ENCODE peak calls at places on chromosomes 5 and 9, in nine cellular contexts. One of them, this sample, is unnamed.
A peak's percentile ranks its signal among the peaks of the same experiment; 100 is the strongest.

GRCh38 chr5:181159286-181160143 is 12.1 kb downstream of the OR2V2 start:
- DNase-seq in testis: peak; percentile 91
- DNase-seq in body of pancreas: peak; percentile 89
- DNase-seq in transverse colon: peak; percentile 92
- DNase-seq in uterus: peak; percentile 84
- DNase-seq in ovary: peak; percentile 93
- DNase-seq in A549: peak; percentile 91
- DNase-seq in breast epithelium: peak; percentile 87
- DNase-seq in spleen: peak; percentile 94
- DNase-seq in this sample: peak; percentile 81

GRCh38 chr5:23084815-23085214 is 231.7 kb upstream of the CDH12 start:
- DNase-seq in testis: no peak
- DNase-seq in body of pancreas: no peak
- DNase-seq in transverse colon: no peak
- DNase-seq in uterus: no peak
- DNase-seq in ovary: no peak
- DNase-seq in A549: no peak
- DNase-seq in breast epithelium: no peak
- DNase-seq in spleen: no peak
- DNase-seq in this sample: no peak

GRCh38 chr5:132426525-132427138 is 57.1 kb downstream of the SLC22A5 start:
- DNase-seq in testis: peak; percentile 45
- DNase-seq in body of pancreas: peak; percentile 65
- DNase-seq in transverse colon: peak; percentile 86
- DNase-seq in uterus: peak; percentile 77
- DNase-seq in ovary: peak; percentile 50
- DNase-seq in A549: peak; percentile 65
- DNase-seq in breast epithelium: no peak
- DNase-seq in spleen: peak; percentile 95
- DNase-seq in this sample: peak; percentile 70

GRCh38 chr9:109974143-109974917 is 194.3 kb downstream of the PALM2AKAP2 start:
- DNase-seq in testis: no peak
- DNase-seq in body of pancreas: no peak
- DNase-seq in transverse colon: peak; percentile 51
- DNase-seq in uterus: no peak
- DNase-seq in ovary: no peak
- DNase-seq in A549: no peak
- DNase-seq in breast epithelium: no peak
- DNase-seq in spleen: peak; percentile 80
- DNase-seq in this sample: peak; percentile 61

GRCh38 chr9:137619240-137620090 is 660 bp downstream of the EHMT1 start:
- DNase-seq in testis: no peak
- DNase-seq in body of pancreas: peak; percentile 44
- DNase-seq in transverse colon: peak; percentile 46
- DNase-seq in uterus: no peak
- DNase-seq in ovary: peak; percentile 61
- DNase-seq in A549: peak; percentile 46
- DNase-seq in breast epithelium: no peak
- DNase-seq in spleen: peak; percentile 91
- DNase-seq in this sample: peak; percentile 63

GRCh38 chr9:86637515-86637914 is 283.3 kb upstream of the TUT7 start:
- DNase-seq in testis: peak; percentile 80
- DNase-seq in body of pancreas: peak; percentile 47
- DNase-seq in transverse colon: no peak
- DNase-seq in uterus: peak; percentile 28
- DNase-seq in ovary: peak; percentile 52
- DNase-seq in A549: no peak
- DNase-seq in breast epithelium: no peak
- DNase-seq in spleen: no peak
- DNase-seq in this sample: no peak

GRCh38 chr5:135208555-135209494 is 174.8 kb upstream of the PITX1 start:
- DNase-seq in testis: no peak
- DNase-seq in body of pancreas: no peak
- DNase-seq in transverse colon: peak; percentile 32
- DNase-seq in uterus: peak; percentile 58
- DNase-seq in ovary: no peak
- DNase-seq in A549: peak; percentile 40
- DNase-seq in breast epithelium: no peak
- DNase-seq in spleen: peak; percentile 64
- DNase-seq in this sample: no peak

GRCh38 chr5:88606173-88606572 is 276.8 kb downstream of the MEF2C start:
- DNase-seq in testis: no peak
- DNase-seq in body of pancreas: no peak
- DNase-seq in transverse colon: no peak
- DNase-seq in uterus: no peak
- DNase-seq in ovary: no peak
- DNase-seq in A549: no peak
- DNase-seq in breast epithelium: no peak
- DNase-seq in spleen: no peak
- DNase-seq in this sample: no peak

GRCh38 chr5:308672-309271 is 12.7 kb upstream of the AHRR start:
- DNase-seq in testis: no peak
- DNase-seq in body of pancreas: no peak
- DNase-seq in transverse colon: no peak
- DNase-seq in uterus: no peak
- DNase-seq in ovary: peak; percentile 55
- DNase-seq in A549: peak; percentile 29
- DNase-seq in breast epithelium: no peak
- DNase-seq in spleen: no peak
- DNase-seq in this sample: no peak

GRCh38 chr9:112569186-112569585 is 82.6 kb downstream of the KIAA1958 start:
- DNase-seq in testis: no peak
- DNase-seq in body of pancreas: no peak
- DNase-seq in transverse colon: no peak
- DNase-seq in uterus: no peak
- DNase-seq in ovary: no peak
- DNase-seq in A549: no peak
- DNase-seq in breast epithelium: no peak
- DNase-seq in spleen: no peak
- DNase-seq in this sample: no peak

GRCh38 chr9:101536351-101536750 is 2.7 kb downstream of the RNF20 start:
- DNase-seq in testis: no peak
- DNase-seq in body of pancreas: no peak
- DNase-seq in transverse colon: no peak
- DNase-seq in uterus: no peak
- DNase-seq in ovary: no peak
- DNase-seq in A549: no peak
- DNase-seq in breast epithelium: no peak
- DNase-seq in spleen: no peak
- DNase-seq in this sample: no peak

GRCh38 chr5:102536323-102536928 is 37.6 kb upstream of the SLCO6A1 start:
- DNase-seq in testis: no peak
- DNase-seq in body of pancreas: no peak
- DNase-seq in transverse colon: no peak
- DNase-seq in uterus: no peak
- DNase-seq in ovary: no peak
- DNase-seq in A549: no peak
- DNase-seq in breast epithelium: no peak
- DNase-seq in spleen: no peak
- DNase-seq in this sample: no peak

GRCh38 chr5:100903036-100903887 is at the start of gene ST8SIA4:
- DNase-seq in testis: peak; percentile 73
- DNase-seq in body of pancreas: peak; percentile 66
- DNase-seq in transverse colon: peak; percentile 90
- DNase-seq in uterus: peak; percentile 65
- DNase-seq in ovary: peak; percentile 30
- DNase-seq in A549: no peak
- DNase-seq in breast epithelium: peak; percentile 54
- DNase-seq in spleen: peak; percentile 99
- DNase-seq in this sample: peak; percentile 86

GRCh38 chr5:80254767-80255424 is 952 bp downstream of the SERINC5 start:
- DNase-seq in testis: peak; percentile 28
- DNase-seq in body of pancreas: no peak
- DNase-seq in transverse colon: no peak
- DNase-seq in uterus: no peak
- DNase-seq in ovary: no peak
- DNase-seq in A549: peak; percentile 28
- DNase-seq in breast epithelium: peak; percentile 54
- DNase-seq in spleen: no peak
- DNase-seq in this sample: peak; percentile 32

GRCh38 chr9:135088348-135088978 is 995 bp downstream of the OLFM1 start:
- DNase-seq in testis: no peak
- DNase-seq in body of pancreas: no peak
- DNase-seq in transverse colon: no peak
- DNase-seq in uterus: no peak
- DNase-seq in ovary: no peak
- DNase-seq in A549: no peak
- DNase-seq in breast epithelium: no peak
- DNase-seq in spleen: no peak
- DNase-seq in this sample: no peak
- H3K4me3 ChIP-seq in testis: peak overlapping the region; percentile 26
- H3K4me3 ChIP-seq in body of pancreas: no peak overlapping the region
- H3K4me3 ChIP-seq in transverse colon: peak overlapping the region; percentile 37
- H3K4me3 ChIP-seq in uterus: peak overlapping the region; percentile 1
- H3K4me3 ChIP-seq in ovary: peak overlapping the region; percentile 36
- H3K4me3 ChIP-seq in A549: peak overlapping the region; percentile 53
- H3K4me3 ChIP-seq in breast epithelium: peak overlapping the region; percentile 72
- H3K4me3 ChIP-seq in spleen: peak overlapping the region; percentile 41
- H3K4me3 ChIP-seq in this sample: peak overlapping the region; percentile 12

GRCh38 chr5:177301503-177302165 is 1.9 kb downstream of the RAB24 start:
- DNase-seq in testis: no peak
- DNase-seq in body of pancreas: peak; percentile 97
- DNase-seq in transverse colon: peak; percentile 86
- DNase-seq in uterus: no peak
- DNase-seq in ovary: no peak
- DNase-seq in A549: no peak
- DNase-seq in breast epithelium: peak; percentile 90
- DNase-seq in spleen: peak; percentile 73
- DNase-seq in this sample: peak; percentile 92
- TF ChIP-seq POLR2A in testis: no peak
- TF ChIP-seq POLR2A in body of pancreas: peak; percentile 48
- TF ChIP-seq POLR2A in transverse colon: peak; percentile 41
- TF ChIP-seq POLR2A in uterus: no peak
- TF ChIP-seq POLR2A in ovary: no peak
- TF ChIP-seq POLR2A in A549: no peak
- TF ChIP-seq POLR2A in breast epithelium: no peak
- TF ChIP-seq POLR2A in spleen: no peak
- TF ChIP-seq POLR2A in this sample: peak; percentile 61

GRCh38 chr5:112706446-112707016 is 31.2 kb upstream of the APC start:
- DNase-seq in testis: no peak
- DNase-seq in body of pancreas: no peak
- DNase-seq in transverse colon: no peak
- DNase-seq in uterus: no peak
- DNase-seq in ovary: no peak
- DNase-seq in A549: no peak
- DNase-seq in breast epithelium: no peak
- DNase-seq in spleen: no peak
- DNase-seq in this sample: no peak

GRCh38 chr5:112710896-112711295 is 26.8 kb upstream of the APC start:
- DNase-seq in testis: no peak
- DNase-seq in body of pancreas: no peak
- DNase-seq in transverse colon: no peak
- DNase-seq in uterus: no peak
- DNase-seq in ovary: no peak
- DNase-seq in A549: no peak
- DNase-seq in breast epithelium: no peak
- DNase-seq in spleen: no peak
- DNase-seq in this sample: no peak

GRCh38 chr5:112711436-112711835 is 26.2 kb upstream of the APC start:
- DNase-seq in testis: no peak
- DNase-seq in body of pancreas: no peak
- DNase-seq in transverse colon: no peak
- DNase-seq in uterus: no peak
- DNase-seq in ovary: no peak
- DNase-seq in A549: no peak
- DNase-seq in breast epithelium: no peak
- DNase-seq in spleen: no peak
- DNase-seq in this sample: no peak

GRCh38 chr5:112707187-112708179 is 30.2 kb upstream of the APC start:
- DNase-seq in testis: peak; percentile 98
- DNase-seq in body of pancreas: peak; percentile 98
- DNase-seq in transverse colon: peak; percentile 98
- DNase-seq in uterus: peak; percentile 98
- DNase-seq in ovary: peak; percentile 96
- DNase-seq in A549: peak; percentile 99
- DNase-seq in breast epithelium: peak; percentile 94
- DNase-seq in spleen: peak; percentile 99
- DNase-seq in this sample: peak; percentile 99

GRCh38 chr5:112709416-112709815 is 28.3 kb upstream of the APC start:
- DNase-seq in testis: no peak
- DNase-seq in body of pancreas: no peak
- DNase-seq in transverse colon: no peak
- DNase-seq in uterus: no peak
- DNase-seq in ovary: no peak
- DNase-seq in A549: no peak
- DNase-seq in breast epithelium: no peak
- DNase-seq in spleen: no peak
- DNase-seq in this sample: no peak
- H3K4me3 ChIP-seq in testis: no peak overlapping the region
- H3K4me3 ChIP-seq in body of pancreas: no peak overlapping the region
- H3K4me3 ChIP-seq in transverse colon: no peak overlapping the region
- H3K4me3 ChIP-seq in uterus: no peak overlapping the region
- H3K4me3 ChIP-seq in ovary: no peak overlapping the region
- H3K4me3 ChIP-seq in A549: no peak overlapping the region
- H3K4me3 ChIP-seq in breast epithelium: no peak overlapping the region
- H3K4me3 ChIP-seq in spleen: no peak overlapping the region
- H3K4me3 ChIP-seq in this sample: no peak overlapping the region

GRCh38 chr5:111512406-111513174 is at the start of gene STARD4:
- DNase-seq in testis: peak; percentile 96
- DNase-seq in body of pancreas: peak; percentile 98
- DNase-seq in transverse colon: peak; percentile 95
- DNase-seq in uterus: peak; percentile 88
- DNase-seq in ovary: peak; percentile 92
- DNase-seq in A549: peak; percentile 75
- DNase-seq in breast epithelium: peak; percentile 84
- DNase-seq in spleen: peak; percentile 98
- DNase-seq in this sample: peak; percentile 97
- TF ChIP-seq POLR2A in testis: no peak
- TF ChIP-seq POLR2A in body of pancreas: peak; percentile 64
- TF ChIP-seq POLR2A in transverse colon: peak; percentile 95
- TF ChIP-seq POLR2A in uterus: peak; percentile 62
- TF ChIP-seq POLR2A in ovary: peak; percentile 52
- TF ChIP-seq POLR2A in A549: peak; percentile 57
- TF ChIP-seq POLR2A in breast epithelium: no peak
- TF ChIP-seq POLR2A in spleen: peak; percentile 88
- TF ChIP-seq POLR2A in this sample: peak; percentile 91

GRCh38 chr5:75651575-75651974 is 40.3 kb downstream of the ANKDD1B start:
- DNase-seq in testis: no peak
- DNase-seq in body of pancreas: no peak
- DNase-seq in transverse colon: no peak
- DNase-seq in uterus: no peak
- DNase-seq in ovary: no peak
- DNase-seq in A549: no peak
- DNase-seq in breast epithelium: no peak
- DNase-seq in spleen: no peak
- DNase-seq in this sample: no peak

DNA sequence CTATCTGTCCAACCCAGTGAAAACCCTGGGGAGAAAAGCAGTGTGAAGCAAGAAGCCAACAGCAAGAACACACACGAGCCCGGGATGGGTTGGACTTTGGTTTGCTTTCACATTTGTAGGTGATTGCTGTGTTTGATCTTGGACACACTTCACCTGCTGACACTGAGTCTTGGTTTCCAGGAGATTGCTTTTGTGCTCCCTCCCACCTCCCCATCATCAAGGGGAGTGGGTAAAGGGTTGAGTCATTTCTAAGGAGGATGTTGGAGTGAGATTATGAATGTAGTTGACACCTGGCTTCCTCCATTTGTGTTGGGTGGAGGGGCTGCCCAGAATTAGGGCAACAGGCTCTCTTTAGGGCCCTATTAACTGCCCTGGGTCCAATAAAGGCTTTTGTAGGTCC is 37.5 kb downstream of the ANKDD1B start:
- DNase-seq in testis: no peak
- DNase-seq in body of pancreas: no peak
- DNase-seq in transverse colon: peak; percentile 52
- DNase-seq in uterus: no peak
- DNase-seq in ovary: no peak
- DNase-seq in A549: no peak
- DNase-seq in breast epithelium: no peak
- DNase-seq in spleen: no peak
- DNase-seq in this sample: no peak
- H3K4me3 ChIP-seq in testis: no peak overlapping the region
- H3K4me3 ChIP-seq in body of pancreas: no peak overlapping the region
- H3K4me3 ChIP-seq in transverse colon: no peak overlapping the region
- H3K4me3 ChIP-seq in uterus: no peak overlapping the region
- H3K4me3 ChIP-seq in ovary: no peak overlapping the region
- H3K4me3 ChIP-seq in A549: no peak overlapping the region
- H3K4me3 ChIP-seq in breast epithelium: no peak overlapping the region
- H3K4me3 ChIP-seq in spleen: no peak overlapping the region
- H3K4me3 ChIP-seq in this sample: no peak overlapping the region

This sample was measured in right lobe of liver.